ENCODE peak calls at places on chromosomes 16 and 17, in ten cellular contexts. E is Peyer's patch, S is AG04450, W is uterus, P is stomach, X is lung, Y is brain microvascular endothelial cell, R is dorsolateral prefrontal cortex, B is astrocyte of the spinal cord, Q is mammary epithelial cell. I is an unnamed sample.

GRCh38 chr16:56197227-56197992 is 6.1 kb downstream of the GNAO1 start:
- DNase-seq in B (no peak), Y (no peak), R (no peak), S (no peak), P (no peak), X (no peak), Q (no peak), W (no peak), E (no peak), I (no peak)

GRCh38 chr16:21599994-21600773 is 807 bp downstream of the METTL9 start:
- DNase-seq in E (peak), W (no peak), Q (peak), R (no peak), B (peak), S (no peak), P (no peak), X (no peak), Y (no peak), I (peak)

GRCh38 chr16:75580-76501 is 2.2 kb upstream of the MPG start:
- DNase-seq in E (peak), Y (peak), X (peak), W (peak), R (no peak), B (peak), P (peak), Q (no peak), S (no peak), I (peak)

GRCh38 chr17:36674278-36674650 is 72.9 kb downstream of the MRM1 start:
- DNase-seq in S (no peak), Q (no peak), R (no peak), B (no peak), W (no peak), Y (no peak), X (no peak), E (peak), P (no peak), I (no peak)

GRCh38 chr16:57893559-57894389 is 77.2 kb downstream of the CNGB1 start:
- DNase-seq in B (peak), W (no peak), X (peak), P (no peak), S (peak), R (no peak), Q (peak), Y (peak), E (no peak), I (peak)

GRCh38 chr17:47188266-47188665 is 829 bp downstream of the CDC27 start:
- DNase-seq in E (no peak), R (no peak), Q (peak), Y (peak), X (no peak), P (no peak), W (no peak), S (no peak), B (peak), I (peak)

GRCh38 chr17:64202683-64203430 is 60.2 kb downstream of the TEX2 start:
- DNase-seq in Q (peak), S (no peak), E (no peak), R (peak), W (no peak), X (no peak), P (no peak), Y (peak), B (peak), I (peak)

GRCh38 chr17:50681260-50682200 is 26.2 kb downstream of the ANKRD40 start:
- DNase-seq in Q (no peak), P (no peak), Y (peak), E (no peak), W (peak), S (peak), B (peak), X (no peak), R (peak), I (peak)

GRCh38 chr17:57949649-57950048 is 5.6 kb downstream of the CUEDC1 start:
- DNase-seq in W (no peak), S (no peak), B (no peak), R (no peak), P (no peak), E (no peak), Y (no peak), X (peak), Q (peak), I (no peak)

GRCh38 chr17:45719335-45720071 is 64.6 kb upstream of the CRHR1 start:
- DNase-seq in Y (peak), P (no peak), S (peak), Q (peak), B (peak), X (no peak), E (no peak), R (peak), W (no peak), I (peak)

GRCh38 chr16:79336437-79337229 is 263.9 kb downstream of the MAF start:
- DNase-seq in W (peak), X (no peak), B (no peak), S (no peak), Q (no peak), P (no peak), E (no peak), R (no peak), Y (no peak), I (no peak)

GRCh38 chr17:10197721-10198508 is 491 bp downstream of the GAS7 start:
- DNase-seq in W (no peak), Q (no peak), P (no peak), E (no peak), R (no peak), B (no peak), Y (no peak), S (no peak), X (no peak), I (no peak)

GRCh38 chr17:45021607-45022287 is 29.7 kb downstream of the DCAKD start:
- DNase-seq in S (no peak), R (peak), Q (peak), B (peak), X (peak), Y (no peak), P (peak), W (peak), E (peak), I (peak)

GRCh38 chr17:62067165-62068145 is 2.4 kb upstream of the MED13 start:
- DNase-seq in B (no peak), E (no peak), Q (no peak), P (no peak), X (no peak), R (no peak), W (no peak), S (no peak), Y (no peak), I (no peak)

GRCh38 chr16:20332411-20332810 is 5.1 kb upstream of the GP2 start:
- DNase-seq in P (no peak), Y (no peak), W (no peak), R (no peak), Q (no peak), E (no peak), X (no peak), B (no peak), S (no peak), I (no peak)

GRCh38 chr16:11675561-11676511 is 7.6 kb downstream of the SNN start:
- DNase-seq in E (no peak), R (peak), Q (peak), W (no peak), S (no peak), Y (no peak), P (peak), B (no peak), X (no peak), I (no peak)

GRCh38 chr16:11677959-11678881 is 10.0 kb downstream of the SNN start:
- DNase-seq in W (no peak), P (no peak), Q (no peak), R (no peak), E (peak), S (no peak), B (no peak), X (no peak), Y (no peak), I (no peak)

GRCh38 chr16:11676799-11677198 is 8.5 kb downstream of the SNN start:
- DNase-seq in X (no peak), S (no peak), Q (peak), Y (no peak), E (no peak), B (no peak), W (no peak), R (no peak), P (no peak), I (no peak)

GRCh38 chr16:11679250-11679649 is 11.0 kb downstream of the SNN start:
- DNase-seq in Y (no peak), P (no peak), E (no peak), B (no peak), W (no peak), Q (no peak), X (no peak), R (peak), S (no peak), I (no peak)

GRCh38 chr16:11677451-11677951 is 9.2 kb downstream of the SNN start:
- DNase-seq in B (no peak), S (no peak), W (no peak), X (no peak), Y (no peak), E (peak), Q (peak), P (no peak), R (no peak), I (no peak)
- H3K4me3 ChIP-seq in B (no peak), S (no peak), W (no peak), X (no peak), Y (no peak), E (no peak), Q (no peak), P (no peak), R (no peak), I (no peak)

DNA sequence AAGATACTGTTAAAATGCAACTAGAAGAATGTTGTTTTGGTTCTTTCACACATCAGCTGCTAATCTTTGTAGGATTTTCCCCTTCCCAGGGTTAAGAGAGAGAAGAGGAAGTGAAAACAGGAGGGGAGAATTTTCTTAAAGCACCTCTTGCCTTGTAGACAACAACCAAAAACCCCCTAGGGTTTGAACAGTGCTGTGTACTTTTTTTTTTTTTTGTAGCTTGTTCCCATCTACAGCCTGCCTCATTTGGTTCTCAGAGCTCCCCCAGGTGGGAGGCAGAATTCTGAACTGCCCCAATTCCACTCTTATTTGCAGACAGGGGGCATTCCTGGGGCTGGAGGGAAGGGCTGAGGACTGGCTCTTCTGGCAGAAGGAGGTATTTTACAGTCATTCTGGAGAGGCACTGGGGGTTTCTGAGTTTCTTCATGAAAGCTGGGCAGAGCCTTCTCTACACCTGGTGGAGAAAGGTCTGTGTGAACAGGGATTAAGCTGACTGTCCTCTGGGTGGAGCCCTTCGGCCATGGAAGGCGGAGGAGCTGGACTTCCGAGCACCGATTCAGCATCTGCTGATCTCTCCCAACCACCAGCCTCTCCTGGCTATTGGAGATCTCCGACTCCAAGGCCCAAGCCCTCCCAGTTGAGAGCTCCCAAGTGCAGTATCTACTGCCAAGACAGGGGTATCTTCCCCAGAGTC is 32.2 kb downstream of the SMARCE1 start:
- DNase-seq in P (peak), Y (peak), X (peak), E (peak), S (no peak), Q (peak), R (peak), B (peak), W (peak), I (peak)
- TF ChIP-seq CTCF in P (peak), Y (peak), X (no peak), E (peak), S (peak), Q (peak), R (no peak), B (peak), W (peak), I (peak)

DNA sequence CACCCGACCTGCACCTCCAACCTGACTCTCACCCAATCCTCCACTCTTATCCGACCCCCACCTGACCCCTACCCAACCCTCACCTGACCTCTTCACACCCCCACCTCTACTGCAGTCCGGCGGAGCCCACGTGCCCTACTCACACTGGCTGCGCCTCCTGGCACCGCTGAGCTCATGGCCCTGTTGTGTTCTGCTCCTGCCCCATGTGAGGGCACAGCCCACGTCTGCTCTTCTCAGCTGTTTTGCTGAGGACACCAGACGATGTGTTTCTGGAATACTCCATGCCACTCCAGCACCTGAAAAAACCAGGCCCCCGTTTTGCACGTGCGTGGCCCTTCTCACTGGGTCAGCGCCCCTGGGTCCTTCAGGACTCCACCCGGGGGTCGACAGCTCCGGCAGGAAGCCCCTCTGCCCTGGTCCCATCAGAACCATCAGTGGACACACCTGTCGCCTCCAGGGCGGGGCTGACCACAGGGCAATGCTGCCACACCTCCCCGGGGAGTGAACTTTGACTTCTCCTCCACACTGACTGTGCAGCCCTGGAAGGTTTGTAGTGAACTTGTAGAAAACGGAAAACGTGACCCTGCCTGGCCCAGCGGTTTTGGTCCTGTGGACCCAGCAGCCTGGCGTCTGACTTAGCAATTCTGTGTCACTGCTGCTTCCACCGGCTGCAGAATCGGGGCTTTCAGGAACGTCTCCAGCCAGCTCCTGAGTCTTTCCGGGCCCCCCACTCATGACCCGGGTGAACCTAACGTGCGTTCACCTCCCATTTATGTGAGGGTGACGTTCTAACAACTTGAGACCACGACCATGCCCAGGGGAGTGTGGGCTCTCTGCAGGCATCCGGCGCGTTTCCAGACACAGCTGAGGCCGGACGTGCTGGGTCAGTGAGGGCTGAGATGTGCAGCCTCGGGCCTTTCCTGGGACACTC is 5.7 kb upstream of the RAB40B start:
- DNase-seq in S (no peak), W (no peak), X (no peak), Q (no peak), P (peak), Y (no peak), R (no peak), B (no peak), E (no peak), I (no peak)
- H3K4me3 ChIP-seq in S (no peak), W (no peak), X (no peak), Q (no peak), P (no peak), Y (no peak), R (no peak), B (no peak), E (peak), I (no peak)

DNA sequence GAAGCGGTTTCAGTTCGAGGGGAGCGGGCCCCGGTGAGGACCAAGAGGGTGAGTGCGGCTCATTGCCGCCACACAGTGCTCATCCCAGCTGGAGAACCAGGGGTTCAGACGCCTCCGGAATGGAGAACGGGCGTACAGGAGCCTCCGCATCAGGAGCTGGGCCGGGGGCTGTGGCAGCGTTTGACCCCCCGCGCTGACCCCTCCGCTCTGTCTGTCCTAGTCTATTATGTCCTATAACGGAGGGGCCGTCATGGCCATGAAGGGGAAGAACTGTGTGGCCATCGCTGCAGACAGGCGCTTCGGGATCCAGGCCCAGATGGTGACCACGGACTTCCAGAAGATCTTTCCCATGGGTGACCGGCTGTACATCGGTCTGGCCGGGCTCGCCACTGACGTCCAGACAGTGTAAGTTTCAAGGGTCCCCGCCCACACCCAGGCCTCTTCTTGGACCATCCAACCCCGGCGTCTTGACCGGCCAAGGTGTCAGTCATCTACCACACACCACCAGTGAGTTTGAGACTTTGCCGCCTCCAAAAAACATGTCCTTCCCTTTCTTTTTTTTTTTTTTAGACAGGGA is 477 bp downstream of the PSMB3 start:
- DNase-seq in Y (no peak), S (no peak), X (no peak), W (peak), P (no peak), Q (no peak), B (no peak), E (no peak), R (no peak), I (no peak)
- TF ChIP-seq CTCF in Y (no peak), S (no peak), X (no peak), W (no peak), P (no peak), Q (no peak), B (no peak), E (no peak), R (no peak), I (no peak)

DNA sequence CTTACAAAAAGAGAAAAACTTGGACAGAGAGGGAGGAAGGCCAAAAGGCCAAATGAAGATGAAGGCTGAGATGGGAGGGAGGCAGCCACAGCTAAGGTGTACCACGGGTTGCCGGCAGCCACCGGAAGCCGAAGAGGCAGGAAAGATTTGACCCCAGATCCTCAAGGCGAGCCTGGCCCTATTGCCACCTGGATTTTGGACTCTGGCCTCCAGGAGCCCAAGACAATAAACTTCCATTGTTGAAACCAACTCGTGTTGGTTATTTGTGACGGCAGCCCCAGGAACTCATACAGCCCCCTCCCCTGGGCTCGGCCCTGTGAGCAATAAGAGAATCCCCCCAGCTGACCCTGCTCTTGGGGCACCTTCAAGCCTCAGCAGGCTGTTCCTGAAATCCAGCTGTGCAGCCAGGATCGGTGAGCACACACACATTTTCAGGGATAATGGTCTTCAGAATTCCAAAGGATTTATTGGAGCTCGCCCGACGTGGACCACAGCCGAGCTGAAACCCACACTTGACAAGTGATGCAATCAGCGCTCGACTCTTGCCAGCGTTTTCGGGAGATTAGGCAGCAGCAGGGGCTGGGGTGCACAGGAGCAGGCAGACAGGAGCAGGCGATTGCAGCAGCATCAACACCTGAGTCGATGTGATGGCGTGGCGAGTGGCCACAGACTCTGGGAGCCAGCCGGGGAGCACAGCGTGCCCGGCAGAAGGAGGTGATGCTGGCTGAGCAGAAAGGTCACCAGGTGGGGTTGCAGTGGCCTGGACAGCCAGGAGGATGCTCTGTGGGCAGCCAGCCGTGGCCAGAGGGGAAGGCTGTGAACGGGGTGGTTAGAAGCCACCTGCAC is 22.4 kb upstream of the CBX4 start:
- DNase-seq in E (no peak), X (no peak), B (no peak), Y (no peak), P (no peak), R (no peak), Q (no peak), S (no peak), W (no peak), I (no peak)
- H3K4me3 ChIP-seq in E (no peak), X (no peak), B (no peak), Y (no peak), P (no peak), R (no peak), Q (no peak), S (no peak), W (no peak), I (no peak)

GRCh38 chr16:82924075-82924854 is 297.5 kb downstream of the CDH13 start:
- DNase-seq in P (no peak), X (no peak), R (no peak), Q (no peak), S (no peak), W (no peak), B (no peak), Y (no peak), E (no peak), I (no peak)
- TF ChIP-seq CTCF in P (no peak), X (no peak), R (no peak), Q (no peak), S (no peak), W (no peak), B (no peak), Y (no peak), E (no peak), I (no peak)

GRCh38 chr17:16987830-16988601 is 16.1 kb upstream of the TNFRSF13B start:
- DNase-seq in W (peak), X (peak), B (peak), Q (peak), P (peak), S (peak), R (no peak), Y (peak), E (peak), I (peak)

GRCh38 chr17:16989230-16989952 is 17.5 kb upstream of the TNFRSF13B start:
- DNase-seq in X (no peak), P (no peak), R (no peak), S (no peak), B (no peak), Y (no peak), E (peak), Q (no peak), W (no peak), I (no peak)

GRCh38 chr17:16988749-16989229 is 16.9 kb upstream of the TNFRSF13B start:
- DNase-seq in R (no peak), Y (no peak), W (no peak), E (peak), X (no peak), P (no peak), S (no peak), B (no peak), Q (no peak), I (peak)

GRCh38 chr17:16991349-16992009 is 19.6 kb upstream of the TNFRSF13B start:
- DNase-seq in B (peak), R (peak), Q (peak), X (peak), P (peak), W (peak), E (peak), S (peak), Y (peak), I (peak)

GRCh38 chr17:16989953-16990860 is 18.3 kb upstream of the TNFRSF13B start:
- DNase-seq in B (no peak), P (no peak), S (peak), Q (no peak), E (no peak), Y (no peak), W (no peak), X (no peak), R (no peak), I (no peak)
- H3K4me3 ChIP-seq in B (no peak), P (no peak), S (no peak), Q (no peak), E (no peak), Y (no peak), W (no peak), X (no peak), R (no peak), I (no peak)

GRCh38 chr17:83099570-83100181 is 20.3 kb downstream of the METRNL start:
- DNase-seq in R (no peak), S (no peak), E (peak), W (no peak), Y (no peak), Q (no peak), X (no peak), B (peak), P (peak), I (no peak)
- TF ChIP-seq CTCF in R (no peak), S (no peak), E (no peak), W (no peak), Y (no peak), Q (no peak), X (no peak), B (no peak), P (no peak), I (no peak)

I was measured in fibroblast of pulmonary artery.